ENCODE peak calls at places on chromosomes 2 and 18, in seven cellular contexts. L is T47D, J is MM.1S, N is retina, M is GM12865, U is cardiac muscle cell, F is posterior cingulate gyrus. O is an unnamed sample.

GRCh38 chr2:43255249-43255960 is 29.0 kb upstream of the ZFP36L2 start:
- DNase-seq in L (no peak), J (no peak), N (no peak), M (no peak), U (peak; percentile 32), F (no peak), O (no peak)

GRCh38 chr18:50194623-50195532 is at the start of gene MYO5B:
- DNase-seq in L (peak; percentile 92), J (peak; percentile 94), N (peak; percentile 18), M (peak; percentile 57), U (peak; percentile 82), F (no peak), O (peak; percentile 65)

GRCh38 chr18:34867520-34867919 is 157.4 kb downstream of the DTNA start:
- DNase-seq in L (no peak), J (no peak), N (peak; percentile 79), M (no peak), U (peak; percentile 21), F (no peak), O (no peak)

GRCh38 chr18:58803978-58804377 is 60.7 kb upstream of the ZNF532 start:
- DNase-seq in L (no peak), J (no peak), N (no peak), M (no peak), U (no peak), F (no peak), O (no peak)

GRCh38 chr2:27322301-27322765 is 564 bp downstream of the MPV17 start:
- DNase-seq in L (no peak), J (no peak), N (no peak), M (peak; percentile 52), U (no peak), F (no peak), O (no peak)

GRCh38 chr2:154697422-154698237 is 865 bp upstream of the KCNJ3 start:
- DNase-seq in L (peak; percentile 25), J (no peak), N (peak; percentile 88), M (no peak), U (peak; percentile 65), F (peak; percentile 96), O (no peak)

GRCh38 chr2:73175663-73176204 is 26.6 kb upstream of the NOTO start:
- DNase-seq in L (no peak), J (peak; percentile 70), N (peak; percentile 78), M (peak; percentile 57), U (peak; percentile 84), F (peak; percentile 94), O (no peak)

GRCh38 chr2:96808176-96808837 is 7.8 kb upstream of the CNNM3 start:
- DNase-seq in L (no peak), J (no peak), N (no peak), M (no peak), U (no peak), F (peak; percentile 55), O (no peak)

GRCh38 chr2:155256803-155257202 is 558.3 kb downstream of the KCNJ3 start:
- DNase-seq in L (no peak), J (no peak), N (no peak), M (peak; percentile 8), U (no peak), F (no peak), O (no peak)

GRCh38 chr2:235541016-235541415 is 47.2 kb downstream of the AGAP1 start:
- DNase-seq in L (no peak), J (no peak), N (no peak), M (no peak), U (no peak), F (no peak), O (peak; percentile 36)

GRCh38 chr2:238286987-238287386 is 1.4 kb downstream of the PER2 start:
- DNase-seq in L (no peak), J (no peak), N (no peak), M (no peak), U (no peak), F (peak; percentile 90), O (no peak)

O was measured in NCI-H526 treated with DMSO at 0.1 percent for 48 hours.